ENCODE peak calls at places on chromosome 11, in six cellular contexts. One of them, this sample, is unnamed. For H3K4me1, the result is how much of the 10 kb centered on the place peaks cover.

GRCh38 chr11:118957549-118957948 is 1.5 kb downstream of the UPK2 start:
- DNase-seq in DND-41: no peak
- DNase-seq in GM12878: no peak
- DNase-seq in mammary epithelial cell: no peak
- DNase-seq in MM.1S: no peak
- DNase-seq in fibroblast of lung: no peak
- DNase-seq in this sample: no peak

GRCh38 chr11:115197031-115197430 is 307.2 kb downstream of the CADM1 start:
- DNase-seq in mammary epithelial cell: no peak
- DNase-seq in fibroblast of lung: no peak
- DNase-seq in DND-41: no peak
- DNase-seq in MM.1S: no peak
- DNase-seq in GM12878: no peak
- DNase-seq in this sample: no peak

GRCh38 chr11:115699733-115700132 is 195.5 kb upstream of the CADM1 start:
- DNase-seq in MM.1S: no peak
- DNase-seq in GM12878: no peak
- DNase-seq in DND-41: no peak
- DNase-seq in fibroblast of lung: peak
- DNase-seq in mammary epithelial cell: no peak
- DNase-seq in this sample: no peak

GRCh38 chr11:12938590-12939247 is 70.4 kb upstream of the RASSF10 start:
- DNase-seq in fibroblast of lung: no peak
- DNase-seq in DND-41: no peak
- DNase-seq in MM.1S: no peak
- DNase-seq in GM12878: no peak
- DNase-seq in mammary epithelial cell: no peak
- DNase-seq in this sample: no peak

GRCh38 chr11:9664276-9665171 is 647 bp downstream of the SWAP70 start:
- DNase-seq in mammary epithelial cell: peak
- DNase-seq in fibroblast of lung: peak
- DNase-seq in GM12878: no peak
- DNase-seq in DND-41: no peak
- DNase-seq in MM.1S: peak
- DNase-seq in this sample: peak

GRCh38 chr11:105935791-105936190 is 86.2 kb downstream of the MSANTD4 start:
- DNase-seq in DND-41: no peak
- DNase-seq in fibroblast of lung: no peak
- DNase-seq in GM12878: no peak
- DNase-seq in mammary epithelial cell: peak
- DNase-seq in MM.1S: no peak
- DNase-seq in this sample: peak

GRCh38 chr11:94655291-94655690 is 88.1 kb downstream of the PIWIL4 start:
- DNase-seq in MM.1S: no peak
- DNase-seq in fibroblast of lung: no peak
- DNase-seq in GM12878: no peak
- DNase-seq in mammary epithelial cell: no peak
- DNase-seq in DND-41: no peak
- DNase-seq in this sample: no peak

GRCh38 chr11:26572770-26573402 is 823 bp upstream of the MUC15 start:
- DNase-seq in fibroblast of lung: no peak
- DNase-seq in mammary epithelial cell: no peak
- DNase-seq in DND-41: no peak
- DNase-seq in MM.1S: no peak
- DNase-seq in GM12878: no peak
- DNase-seq in this sample: peak

GRCh38 chr11:129237880-129238638 is 45.9 kb upstream of the ARHGAP32 start:
- DNase-seq in fibroblast of lung: no peak
- DNase-seq in DND-41: no peak
- DNase-seq in MM.1S: no peak
- DNase-seq in mammary epithelial cell: no peak
- DNase-seq in GM12878: no peak
- DNase-seq in this sample: no peak

GRCh38 chr11:71293961-71294782 is 41.8 kb upstream of the SHANK2 start:
- DNase-seq in GM12878: no peak
- DNase-seq in mammary epithelial cell: no peak
- DNase-seq in fibroblast of lung: no peak
- DNase-seq in DND-41: no peak
- DNase-seq in MM.1S: no peak
- DNase-seq in this sample: no peak

GRCh38 chr11:79101736-79102135 is 339.1 kb downstream of the TENM4 start:
- DNase-seq in fibroblast of lung: no peak
- DNase-seq in MM.1S: no peak
- DNase-seq in GM12878: no peak
- DNase-seq in mammary epithelial cell: no peak
- DNase-seq in DND-41: no peak
- DNase-seq in this sample: no peak

GRCh38 chr11:36431429-36432092 is 78.5 kb downstream of the TRAF6 start:
- DNase-seq in DND-41: no peak
- DNase-seq in fibroblast of lung: peak
- DNase-seq in MM.1S: no peak
- DNase-seq in mammary epithelial cell: peak
- DNase-seq in GM12878: no peak
- DNase-seq in this sample: peak

GRCh38 chr11:65487467-65488272 is 11.2 kb upstream of the MALAT1 start:
- DNase-seq in DND-41: no peak
- DNase-seq in fibroblast of lung: peak
- DNase-seq in GM12878: no peak
- DNase-seq in mammary epithelial cell: peak
- DNase-seq in MM.1S: peak
- DNase-seq in this sample: peak

GRCh38 chr11:109320595-109320994 is 101.4 kb upstream of the C11orf87 start:
- DNase-seq in MM.1S: no peak
- DNase-seq in mammary epithelial cell: peak
- DNase-seq in DND-41: no peak
- DNase-seq in GM12878: no peak
- DNase-seq in fibroblast of lung: no peak
- DNase-seq in this sample: no peak

GRCh38 chr11:27040302-27041115 is at the start of gene BBOX1:
- DNase-seq in mammary epithelial cell: peak
- DNase-seq in DND-41: no peak
- DNase-seq in GM12878: no peak
- DNase-seq in fibroblast of lung: no peak
- DNase-seq in MM.1S: no peak
- DNase-seq in this sample: no peak

GRCh38 chr11:31815743-31816466 is 4.8 kb upstream of the PAX6 start:
- DNase-seq in MM.1S: no peak
- DNase-seq in GM12878: no peak
- DNase-seq in DND-41: no peak
- DNase-seq in mammary epithelial cell: no peak
- DNase-seq in fibroblast of lung: no peak
- DNase-seq in this sample: peak

GRCh38 chr11:130894322-130895025 is 21.8 kb downstream of the SNX19 start:
- DNase-seq in MM.1S: peak
- DNase-seq in fibroblast of lung: peak
- DNase-seq in GM12878: peak
- DNase-seq in mammary epithelial cell: peak
- DNase-seq in DND-41: peak
- DNase-seq in this sample: peak

GRCh38 chr11:30016588-30017363 is at the start of gene KCNA4:
- DNase-seq in fibroblast of lung: no peak
- DNase-seq in mammary epithelial cell: no peak
- DNase-seq in GM12878: no peak
- DNase-seq in MM.1S: peak
- DNase-seq in DND-41: no peak
- DNase-seq in this sample: peak

GRCh38 chr11:79150966-79151365 is 289.9 kb downstream of the TENM4 start:
- DNase-seq in DND-41: no peak
- DNase-seq in fibroblast of lung: peak
- DNase-seq in mammary epithelial cell: peak
- DNase-seq in GM12878: no peak
- DNase-seq in MM.1S: no peak
- DNase-seq in this sample: no peak

GRCh38 chr11:23540101-23540561 is 679.9 kb upstream of the CCDC179 start:
- DNase-seq in MM.1S: peak
- DNase-seq in fibroblast of lung: peak
- DNase-seq in mammary epithelial cell: peak
- DNase-seq in GM12878: peak
- DNase-seq in DND-41: peak
- DNase-seq in this sample: peak

DNA sequence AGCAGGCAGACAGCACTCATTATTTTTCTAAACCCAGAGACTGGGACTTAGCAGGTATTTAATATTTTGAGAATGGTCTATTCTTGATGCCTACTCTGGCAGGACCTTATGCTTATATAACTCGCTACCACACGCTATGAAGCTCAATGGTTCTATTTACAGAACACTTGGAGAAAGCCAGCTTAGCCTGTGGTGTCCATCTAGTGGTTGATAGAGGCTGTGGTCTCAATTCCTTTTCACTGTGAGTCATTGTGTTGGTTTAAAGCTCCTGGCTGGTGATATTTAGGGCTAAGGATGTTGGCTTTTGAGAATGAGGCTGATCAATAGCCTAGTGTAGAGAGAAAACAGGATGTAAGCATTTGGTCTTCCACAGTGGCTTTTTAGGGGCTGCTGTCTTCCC is 206.4 kb downstream of the DBX1 start:
- DNase-seq in mammary epithelial cell: peak
- DNase-seq in GM12878: no peak
- DNase-seq in MM.1S: no peak
- DNase-seq in DND-41: no peak
- DNase-seq in fibroblast of lung: peak
- DNase-seq in this sample: peak
- TF ChIP-seq CTCF in mammary epithelial cell: peak
- TF ChIP-seq CTCF in GM12878: no peak
- TF ChIP-seq CTCF in MM.1S: no peak
- TF ChIP-seq CTCF in DND-41: no peak
- TF ChIP-seq CTCF in fibroblast of lung: peak
- TF ChIP-seq CTCF in this sample: peak

GRCh38 chr11:1481861-1482441 is 4.6 kb downstream of the MOB2 start:
- DNase-seq in DND-41: no peak
- DNase-seq in mammary epithelial cell: no peak
- DNase-seq in GM12878: no peak
- DNase-seq in fibroblast of lung: no peak
- DNase-seq in MM.1S: no peak
- DNase-seq in this sample: no peak
- H3K4me1 ChIP-seq in DND-41: under half
- H3K4me1 ChIP-seq in mammary epithelial cell: under half
- H3K4me1 ChIP-seq in GM12878: under half
- H3K4me1 ChIP-seq in fibroblast of lung: under half
- H3K4me1 ChIP-seq in MM.1S: under half
- H3K4me1 ChIP-seq in this sample: under half

GRCh38 chr11:1573077-1573846 is 1.2 kb upstream of the DUSP8 start:
- DNase-seq in GM12878: no peak
- DNase-seq in fibroblast of lung: no peak
- DNase-seq in mammary epithelial cell: no peak
- DNase-seq in DND-41: no peak
- DNase-seq in MM.1S: no peak
- DNase-seq in this sample: no peak
- TF ChIP-seq EZH2 in GM12878: no peak
- TF ChIP-seq EZH2 in fibroblast of lung: peak
- TF ChIP-seq EZH2 in mammary epithelial cell: no peak
- TF ChIP-seq EZH2 in DND-41: no peak
- TF ChIP-seq EZH2 in MM.1S: no peak
- TF ChIP-seq EZH2 in this sample: peak

DNA sequence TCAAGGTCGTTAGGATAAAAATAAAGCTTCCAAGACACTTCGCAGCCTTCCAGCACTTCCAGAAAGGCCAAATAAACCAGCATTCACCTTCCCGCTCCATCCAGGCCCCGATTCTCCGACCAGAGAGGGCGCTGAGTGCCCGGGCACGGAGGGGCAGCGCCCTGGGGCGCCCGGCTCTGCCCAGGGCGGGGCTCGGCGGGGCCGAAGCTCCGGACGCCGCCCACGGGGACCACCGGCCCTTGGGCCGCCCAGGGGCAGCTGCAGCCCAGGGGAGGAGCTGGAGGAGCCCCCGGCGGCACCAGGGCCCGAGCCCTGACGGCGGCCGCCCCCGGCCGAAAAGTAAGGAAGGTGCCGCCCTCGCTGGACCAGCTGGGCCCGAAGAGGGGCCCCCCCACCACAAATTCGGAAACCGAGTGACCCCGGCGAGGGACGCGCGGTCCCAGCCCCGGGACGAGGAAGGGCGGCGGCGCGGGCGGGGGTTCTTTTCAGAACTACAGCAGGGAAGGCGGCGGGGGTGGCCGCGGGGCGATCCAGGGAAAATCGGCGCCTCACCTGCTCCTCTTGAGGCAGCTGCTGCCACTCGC is 346 bp downstream of the ATL3 start:
- DNase-seq in DND-41: peak
- DNase-seq in GM12878: no peak
- DNase-seq in mammary epithelial cell: peak
- DNase-seq in MM.1S: peak
- DNase-seq in fibroblast of lung: no peak
- DNase-seq in this sample: peak
- TF ChIP-seq CTCF in DND-41: peak
- TF ChIP-seq CTCF in GM12878: peak
- TF ChIP-seq CTCF in mammary epithelial cell: peak
- TF ChIP-seq CTCF in MM.1S: peak
- TF ChIP-seq CTCF in fibroblast of lung: peak
- TF ChIP-seq CTCF in this sample: peak

This sample was measured in neural progenitor cell.